ENCODE peak calls at places on chromosomes 3 and 15, in eight cellular contexts. One of them, this sample, is unnamed.

GRCh38 chr15:52936489-52936888 is 146.4 kb upstream of the ONECUT1 start:
- DNase-seq in tibial nerve: no peak
- DNase-seq in heart right ventricle: no peak
- DNase-seq in COR-L47: no peak
- DNase-seq in uterus: no peak
- DNase-seq in neural progenitor cell: no peak
- DNase-seq in stimulated activated effector memory CD8-positive, alpha-beta T cell treated with anti-CD3 and anti-CD28 coated beads, Interleukin-12 subunit alpha, Interleukin-12 subunit beta, amount 100 ng/mL, for 72 hours: no peak
- DNase-seq in heart left ventricle: no peak
- DNase-seq in this sample: no peak

GRCh38 chr3:13548696-13549512 is at the start of gene FBLN2:
- DNase-seq in tibial nerve: no peak
- DNase-seq in heart right ventricle: peak
- DNase-seq in COR-L47: no peak
- DNase-seq in uterus: no peak
- DNase-seq in neural progenitor cell: peak
- DNase-seq in stimulated activated effector memory CD8-positive, alpha-beta T cell treated with anti-CD3 and anti-CD28 coated beads, Interleukin-12 subunit alpha, Interleukin-12 subunit beta, amount 100 ng/mL, for 72 hours: no peak
- DNase-seq in heart left ventricle: peak
- DNase-seq in this sample: no peak

GRCh38 chr3:125119752-125120369 is 64.1 kb upstream of the HEG1 start:
- DNase-seq in tibial nerve: no peak
- DNase-seq in heart right ventricle: no peak
- DNase-seq in COR-L47: no peak
- DNase-seq in uterus: no peak
- DNase-seq in neural progenitor cell: no peak
- DNase-seq in stimulated activated effector memory CD8-positive, alpha-beta T cell treated with anti-CD3 and anti-CD28 coated beads, Interleukin-12 subunit alpha, Interleukin-12 subunit beta, amount 100 ng/mL, for 72 hours: no peak
- DNase-seq in heart left ventricle: no peak
- DNase-seq in this sample: no peak

GRCh38 chr3:144989756-144990155 is 1018.1 kb downstream of the DIPK2A start:
- DNase-seq in tibial nerve: no peak
- DNase-seq in heart right ventricle: no peak
- DNase-seq in COR-L47: no peak
- DNase-seq in uterus: no peak
- DNase-seq in neural progenitor cell: no peak
- DNase-seq in stimulated activated effector memory CD8-positive, alpha-beta T cell treated with anti-CD3 and anti-CD28 coated beads, Interleukin-12 subunit alpha, Interleukin-12 subunit beta, amount 100 ng/mL, for 72 hours: no peak
- DNase-seq in heart left ventricle: no peak
- DNase-seq in this sample: no peak

GRCh38 chr15:90981681-90982080 is 12.7 kb downstream of the PRC1 start:
- DNase-seq in tibial nerve: no peak
- DNase-seq in heart right ventricle: no peak
- DNase-seq in COR-L47: no peak
- DNase-seq in uterus: no peak
- DNase-seq in neural progenitor cell: no peak
- DNase-seq in stimulated activated effector memory CD8-positive, alpha-beta T cell treated with anti-CD3 and anti-CD28 coated beads, Interleukin-12 subunit alpha, Interleukin-12 subunit beta, amount 100 ng/mL, for 72 hours: no peak
- DNase-seq in heart left ventricle: no peak
- DNase-seq in this sample: no peak

GRCh38 chr15:64282701-64283100 is 73.3 kb downstream of the CSNK1G1 start:
- DNase-seq in tibial nerve: no peak
- DNase-seq in heart right ventricle: no peak
- DNase-seq in COR-L47: no peak
- DNase-seq in uterus: no peak
- DNase-seq in neural progenitor cell: no peak
- DNase-seq in stimulated activated effector memory CD8-positive, alpha-beta T cell treated with anti-CD3 and anti-CD28 coated beads, Interleukin-12 subunit alpha, Interleukin-12 subunit beta, amount 100 ng/mL, for 72 hours: no peak
- DNase-seq in heart left ventricle: no peak
- DNase-seq in this sample: no peak

GRCh38 chr3:144491333-144491732 is 519.7 kb downstream of the DIPK2A start:
- DNase-seq in tibial nerve: no peak
- DNase-seq in heart right ventricle: no peak
- DNase-seq in COR-L47: no peak
- DNase-seq in uterus: no peak
- DNase-seq in neural progenitor cell: peak
- DNase-seq in stimulated activated effector memory CD8-positive, alpha-beta T cell treated with anti-CD3 and anti-CD28 coated beads, Interleukin-12 subunit alpha, Interleukin-12 subunit beta, amount 100 ng/mL, for 72 hours: no peak
- DNase-seq in heart left ventricle: no peak
- DNase-seq in this sample: no peak

GRCh38 chr3:30282052-30282708 is 324.2 kb upstream of the TGFBR2 start:
- DNase-seq in tibial nerve: no peak
- DNase-seq in heart right ventricle: no peak
- DNase-seq in COR-L47: no peak
- DNase-seq in uterus: no peak
- DNase-seq in neural progenitor cell: peak
- DNase-seq in stimulated activated effector memory CD8-positive, alpha-beta T cell treated with anti-CD3 and anti-CD28 coated beads, Interleukin-12 subunit alpha, Interleukin-12 subunit beta, amount 100 ng/mL, for 72 hours: no peak
- DNase-seq in heart left ventricle: no peak
- DNase-seq in this sample: no peak

GRCh38 chr15:35696767-35697231 is 150.8 kb upstream of the DPH6 start:
- DNase-seq in tibial nerve: no peak
- DNase-seq in heart right ventricle: no peak
- DNase-seq in COR-L47: no peak
- DNase-seq in uterus: no peak
- DNase-seq in neural progenitor cell: no peak
- DNase-seq in stimulated activated effector memory CD8-positive, alpha-beta T cell treated with anti-CD3 and anti-CD28 coated beads, Interleukin-12 subunit alpha, Interleukin-12 subunit beta, amount 100 ng/mL, for 72 hours: no peak
- DNase-seq in heart left ventricle: no peak
- DNase-seq in this sample: no peak

GRCh38 chr15:25070357-25070963 is 115.7 kb downstream of the SNRPN start:
- DNase-seq in tibial nerve: no peak
- DNase-seq in heart right ventricle: no peak
- DNase-seq in COR-L47: no peak
- DNase-seq in uterus: no peak
- DNase-seq in neural progenitor cell: no peak
- DNase-seq in stimulated activated effector memory CD8-positive, alpha-beta T cell treated with anti-CD3 and anti-CD28 coated beads, Interleukin-12 subunit alpha, Interleukin-12 subunit beta, amount 100 ng/mL, for 72 hours: no peak
- DNase-seq in heart left ventricle: no peak
- DNase-seq in this sample: no peak

GRCh38 chr3:196203833-196204232 is 7.4 kb downstream of the ZDHHC19 start:
- DNase-seq in tibial nerve: no peak
- DNase-seq in heart right ventricle: no peak
- DNase-seq in COR-L47: no peak
- DNase-seq in uterus: no peak
- DNase-seq in neural progenitor cell: no peak
- DNase-seq in stimulated activated effector memory CD8-positive, alpha-beta T cell treated with anti-CD3 and anti-CD28 coated beads, Interleukin-12 subunit alpha, Interleukin-12 subunit beta, amount 100 ng/mL, for 72 hours: no peak
- DNase-seq in heart left ventricle: no peak
- DNase-seq in this sample: no peak

GRCh38 chr15:55588070-55588817 is at the start of gene PYGO1:
- DNase-seq in tibial nerve: peak
- DNase-seq in heart right ventricle: peak
- DNase-seq in COR-L47: peak
- DNase-seq in uterus: peak
- DNase-seq in neural progenitor cell: peak
- DNase-seq in stimulated activated effector memory CD8-positive, alpha-beta T cell treated with anti-CD3 and anti-CD28 coated beads, Interleukin-12 subunit alpha, Interleukin-12 subunit beta, amount 100 ng/mL, for 72 hours: peak
- DNase-seq in heart left ventricle: peak
- DNase-seq in this sample: peak

GRCh38 chr3:40653878-40654277 is 129.1 kb downstream of the ZNF621 start:
- DNase-seq in tibial nerve: no peak
- DNase-seq in heart right ventricle: no peak
- DNase-seq in COR-L47: no peak
- DNase-seq in uterus: no peak
- DNase-seq in neural progenitor cell: no peak
- DNase-seq in stimulated activated effector memory CD8-positive, alpha-beta T cell treated with anti-CD3 and anti-CD28 coated beads, Interleukin-12 subunit alpha, Interleukin-12 subunit beta, amount 100 ng/mL, for 72 hours: no peak
- DNase-seq in heart left ventricle: no peak
- DNase-seq in this sample: no peak

GRCh38 chr3:162865466-162865865 is 1368.9 kb downstream of the OTOL1 start:
- DNase-seq in tibial nerve: no peak
- DNase-seq in heart right ventricle: no peak
- DNase-seq in COR-L47: no peak
- DNase-seq in uterus: no peak
- DNase-seq in neural progenitor cell: no peak
- DNase-seq in stimulated activated effector memory CD8-positive, alpha-beta T cell treated with anti-CD3 and anti-CD28 coated beads, Interleukin-12 subunit alpha, Interleukin-12 subunit beta, amount 100 ng/mL, for 72 hours: no peak
- DNase-seq in heart left ventricle: no peak
- DNase-seq in this sample: no peak

GRCh38 chr3:169998668-169999131 is 32.1 kb downstream of the SEC62 start:
- DNase-seq in tibial nerve: no peak
- DNase-seq in heart right ventricle: no peak
- DNase-seq in COR-L47: no peak
- DNase-seq in uterus: no peak
- DNase-seq in neural progenitor cell: no peak
- DNase-seq in stimulated activated effector memory CD8-positive, alpha-beta T cell treated with anti-CD3 and anti-CD28 coated beads, Interleukin-12 subunit alpha, Interleukin-12 subunit beta, amount 100 ng/mL, for 72 hours: no peak
- DNase-seq in heart left ventricle: no peak
- DNase-seq in this sample: no peak